ENCODE peak calls at places on chromosome 4, in six cellular contexts. One of them, this sample, is unnamed.

GRCh38 chr4:103098746-103099421 is 750 bp downstream of the BDH2 start:
- DNase-seq in posterior cingulate gyrus: no peak
- DNase-seq in NCI-H2081: no peak
- DNase-seq in CD4-positive, CD25-positive, alpha-beta regulatory T cell: no peak
- DNase-seq in GM13976: no peak
- DNase-seq in GDM1: no peak
- DNase-seq in this sample: no peak

GRCh38 chr4:30727409-30727808 is 7.2 kb downstream of the PCDH7 start:
- DNase-seq in GM13976: no peak
- DNase-seq in posterior cingulate gyrus: no peak
- DNase-seq in GDM1: no peak
- DNase-seq in CD4-positive, CD25-positive, alpha-beta regulatory T cell: no peak
- DNase-seq in NCI-H2081: no peak
- DNase-seq in this sample: no peak

GRCh38 chr4:73687414-73687813 is 53.0 kb upstream of the CXCL8 start:
- DNase-seq in CD4-positive, CD25-positive, alpha-beta regulatory T cell: no peak
- DNase-seq in NCI-H2081: no peak
- DNase-seq in posterior cingulate gyrus: no peak
- DNase-seq in GM13976: no peak
- DNase-seq in GDM1: no peak
- DNase-seq in this sample: no peak

GRCh38 chr4:41258783-41259182 is 2.1 kb downstream of the UCHL1 start:
- DNase-seq in GM13976: no peak
- DNase-seq in posterior cingulate gyrus: peak; percentile 53
- DNase-seq in CD4-positive, CD25-positive, alpha-beta regulatory T cell: no peak
- DNase-seq in GDM1: no peak
- DNase-seq in NCI-H2081: peak; percentile 45
- DNase-seq in this sample: no peak

GRCh38 chr4:17385403-17385802 is 126.5 kb downstream of the QDPR start:
- DNase-seq in CD4-positive, CD25-positive, alpha-beta regulatory T cell: no peak
- DNase-seq in NCI-H2081: no peak
- DNase-seq in GDM1: no peak
- DNase-seq in GM13976: peak; percentile 22
- DNase-seq in posterior cingulate gyrus: no peak
- DNase-seq in this sample: no peak

GRCh38 chr4:152074573-152074972 is 313.8 kb upstream of the GATB start:
- DNase-seq in CD4-positive, CD25-positive, alpha-beta regulatory T cell: no peak
- DNase-seq in NCI-H2081: no peak
- DNase-seq in GM13976: no peak
- DNase-seq in posterior cingulate gyrus: no peak
- DNase-seq in GDM1: no peak
- DNase-seq in this sample: no peak

GRCh38 chr4:3344596-3344995 is 51.8 kb downstream of the RGS12 start:
- DNase-seq in posterior cingulate gyrus: no peak
- DNase-seq in CD4-positive, CD25-positive, alpha-beta regulatory T cell: no peak
- DNase-seq in GDM1: no peak
- DNase-seq in NCI-H2081: no peak
- DNase-seq in GM13976: no peak
- DNase-seq in this sample: no peak

GRCh38 chr4:151743128-151743854 is 17.5 kb downstream of the GATB start:
- DNase-seq in posterior cingulate gyrus: no peak
- DNase-seq in GM13976: peak; percentile 45
- DNase-seq in CD4-positive, CD25-positive, alpha-beta regulatory T cell: no peak
- DNase-seq in NCI-H2081: no peak
- DNase-seq in GDM1: no peak
- DNase-seq in this sample: no peak

GRCh38 chr4:138981930-138982390 is 33.6 kb upstream of the NOCT start:
- DNase-seq in GM13976: no peak
- DNase-seq in GDM1: no peak
- DNase-seq in NCI-H2081: no peak
- DNase-seq in CD4-positive, CD25-positive, alpha-beta regulatory T cell: no peak
- DNase-seq in posterior cingulate gyrus: no peak
- DNase-seq in this sample: no peak

GRCh38 chr4:146545102-146545501 is 23.4 kb upstream of the SLC10A7 start:
- DNase-seq in NCI-H2081: no peak
- DNase-seq in CD4-positive, CD25-positive, alpha-beta regulatory T cell: no peak
- DNase-seq in posterior cingulate gyrus: no peak
- DNase-seq in GM13976: peak; percentile 38
- DNase-seq in GDM1: no peak
- DNase-seq in this sample: no peak

GRCh38 chr4:67659065-67659464 is 41.9 kb downstream of the UBA6 start:
- DNase-seq in CD4-positive, CD25-positive, alpha-beta regulatory T cell: no peak
- DNase-seq in posterior cingulate gyrus: no peak
- DNase-seq in GDM1: no peak
- DNase-seq in GM13976: no peak
- DNase-seq in NCI-H2081: no peak
- DNase-seq in this sample: no peak

GRCh38 chr4:185215261-185215660 is 5.9 kb downstream of the SNX25 start:
- DNase-seq in GDM1: no peak
- DNase-seq in CD4-positive, CD25-positive, alpha-beta regulatory T cell: no peak
- DNase-seq in posterior cingulate gyrus: no peak
- DNase-seq in GM13976: no peak
- DNase-seq in NCI-H2081: no peak
- DNase-seq in this sample: no peak

GRCh38 chr4:170190265-170190664 is 100.5 kb upstream of the AADAT start:
- DNase-seq in GDM1: no peak
- DNase-seq in GM13976: no peak
- DNase-seq in CD4-positive, CD25-positive, alpha-beta regulatory T cell: no peak
- DNase-seq in NCI-H2081: no peak
- DNase-seq in posterior cingulate gyrus: no peak
- DNase-seq in this sample: no peak

GRCh38 chr4:152356428-152357034 is 179.4 kb downstream of the FBXW7 start:
- DNase-seq in NCI-H2081: no peak
- DNase-seq in posterior cingulate gyrus: no peak
- DNase-seq in GM13976: no peak
- DNase-seq in CD4-positive, CD25-positive, alpha-beta regulatory T cell: no peak
- DNase-seq in GDM1: no peak
- DNase-seq in this sample: no peak

GRCh38 chr4:149914521-149915115 is 99.0 kb upstream of the IQCM start:
- DNase-seq in posterior cingulate gyrus: no peak
- DNase-seq in GDM1: no peak
- DNase-seq in NCI-H2081: peak; percentile 30
- DNase-seq in CD4-positive, CD25-positive, alpha-beta regulatory T cell: no peak
- DNase-seq in GM13976: peak; percentile 60
- DNase-seq in this sample: no peak

GRCh38 chr4:157204634-157205244 is 15.8 kb upstream of the GRIA2 start:
- DNase-seq in GM13976: peak; percentile 57
- DNase-seq in CD4-positive, CD25-positive, alpha-beta regulatory T cell: no peak
- DNase-seq in posterior cingulate gyrus: no peak
- DNase-seq in GDM1: no peak
- DNase-seq in NCI-H2081: no peak
- DNase-seq in this sample: peak; percentile 6

GRCh38 chr4:182978152-182978827 is 61.1 kb upstream of the DCTD start:
- DNase-seq in posterior cingulate gyrus: no peak
- DNase-seq in CD4-positive, CD25-positive, alpha-beta regulatory T cell: no peak
- DNase-seq in GDM1: no peak
- DNase-seq in GM13976: no peak
- DNase-seq in NCI-H2081: no peak
- DNase-seq in this sample: no peak

GRCh38 chr4:47933798-47934197 is 19.4 kb upstream of the NFXL1 start:
- DNase-seq in CD4-positive, CD25-positive, alpha-beta regulatory T cell: peak; percentile 56
- DNase-seq in GDM1: peak; percentile 6
- DNase-seq in NCI-H2081: peak; percentile 23
- DNase-seq in GM13976: peak; percentile 37
- DNase-seq in posterior cingulate gyrus: no peak
- DNase-seq in this sample: peak; percentile 27

GRCh38 chr4:144562019-144562740 is 83.8 kb upstream of the HHIP start:
- DNase-seq in GM13976: no peak
- DNase-seq in GDM1: no peak
- DNase-seq in CD4-positive, CD25-positive, alpha-beta regulatory T cell: no peak
- DNase-seq in NCI-H2081: no peak
- DNase-seq in posterior cingulate gyrus: no peak
- DNase-seq in this sample: no peak

GRCh38 chr4:98838977-98839618 is 89.8 kb downstream of the EIF4E start:
- DNase-seq in posterior cingulate gyrus: no peak
- DNase-seq in GM13976: no peak
- DNase-seq in NCI-H2081: no peak
- DNase-seq in GDM1: no peak
- DNase-seq in CD4-positive, CD25-positive, alpha-beta regulatory T cell: no peak
- DNase-seq in this sample: no peak

GRCh38 chr4:98260047-98260578 is 1.1 kb upstream of the RAP1GDS1 start:
- DNase-seq in CD4-positive, CD25-positive, alpha-beta regulatory T cell: peak; percentile 41
- DNase-seq in posterior cingulate gyrus: peak; percentile 40
- DNase-seq in NCI-H2081: no peak
- DNase-seq in GDM1: no peak
- DNase-seq in GM13976: no peak
- DNase-seq in this sample: peak; percentile 28

GRCh38 chr4:145734576-145735329 is 54.8 kb downstream of the C4orf51 start:
- DNase-seq in CD4-positive, CD25-positive, alpha-beta regulatory T cell: no peak
- DNase-seq in GM13976: peak; percentile 49
- DNase-seq in posterior cingulate gyrus: no peak
- DNase-seq in NCI-H2081: no peak
- DNase-seq in GDM1: no peak
- DNase-seq in this sample: no peak

GRCh38 chr4:60089546-60090273 is 1110.4 kb upstream of the ADGRL3 start:
- DNase-seq in NCI-H2081: no peak
- DNase-seq in CD4-positive, CD25-positive, alpha-beta regulatory T cell: no peak
- DNase-seq in GM13976: no peak
- DNase-seq in posterior cingulate gyrus: no peak
- DNase-seq in GDM1: no peak
- DNase-seq in this sample: no peak

GRCh38 chr4:2662598-2662997 is 93.5 kb downstream of the TNIP2 start:
- DNase-seq in NCI-H2081: no peak
- DNase-seq in CD4-positive, CD25-positive, alpha-beta regulatory T cell: no peak
- DNase-seq in GM13976: no peak
- DNase-seq in GDM1: no peak
- DNase-seq in posterior cingulate gyrus: no peak
- DNase-seq in this sample: no peak

GRCh38 chr4:52572936-52573485 is 86.1 kb downstream of the USP46 start:
- DNase-seq in CD4-positive, CD25-positive, alpha-beta regulatory T cell: no peak
- DNase-seq in posterior cingulate gyrus: no peak
- DNase-seq in GDM1: no peak
- DNase-seq in NCI-H2081: no peak
- DNase-seq in GM13976: no peak
- DNase-seq in this sample: no peak

GRCh38 chr4:24857996-24858395 is 54.8 kb downstream of the CCDC149 start:
- DNase-seq in GM13976: no peak
- DNase-seq in NCI-H2081: no peak
- DNase-seq in posterior cingulate gyrus: no peak
- DNase-seq in CD4-positive, CD25-positive, alpha-beta regulatory T cell: no peak
- DNase-seq in GDM1: no peak
- DNase-seq in this sample: no peak

GRCh38 chr4:174554329-174554728 is 32.0 kb upstream of the HPGD start:
- DNase-seq in posterior cingulate gyrus: no peak
- DNase-seq in GDM1: no peak
- DNase-seq in CD4-positive, CD25-positive, alpha-beta regulatory T cell: no peak
- DNase-seq in GM13976: no peak
- DNase-seq in NCI-H2081: no peak
- DNase-seq in this sample: no peak

GRCh38 chr4:186792994-186793393 is 69.3 kb upstream of the FAT1 start:
- DNase-seq in GM13976: no peak
- DNase-seq in CD4-positive, CD25-positive, alpha-beta regulatory T cell: no peak
- DNase-seq in NCI-H2081: no peak
- DNase-seq in posterior cingulate gyrus: no peak
- DNase-seq in GDM1: no peak
- DNase-seq in this sample: no peak

GRCh38 chr4:104596189-104596588 is 101.5 kb upstream of the CXXC4 start:
- DNase-seq in GM13976: no peak
- DNase-seq in NCI-H2081: no peak
- DNase-seq in CD4-positive, CD25-positive, alpha-beta regulatory T cell: no peak
- DNase-seq in GDM1: no peak
- DNase-seq in posterior cingulate gyrus: no peak
- DNase-seq in this sample: no peak

GRCh38 chr4:67468801-67469200 is 76.5 kb downstream of the CENPC start:
- DNase-seq in GDM1: no peak
- DNase-seq in posterior cingulate gyrus: no peak
- DNase-seq in GM13976: no peak
- DNase-seq in CD4-positive, CD25-positive, alpha-beta regulatory T cell: no peak
- DNase-seq in NCI-H2081: no peak
- DNase-seq in this sample: no peak

GRCh38 chr4:123340381-123340701 is 56.3 kb upstream of the SPRY1 start:
- DNase-seq in NCI-H2081: no peak
- DNase-seq in GDM1: no peak
- DNase-seq in GM13976: no peak
- DNase-seq in posterior cingulate gyrus: no peak
- DNase-seq in CD4-positive, CD25-positive, alpha-beta regulatory T cell: no peak
- DNase-seq in this sample: no peak

GRCh38 chr4:118941149-118941548 is 52.5 kb downstream of the SYNPO2 start:
- DNase-seq in NCI-H2081: no peak
- DNase-seq in posterior cingulate gyrus: no peak
- DNase-seq in GM13976: no peak
- DNase-seq in GDM1: no peak
- DNase-seq in CD4-positive, CD25-positive, alpha-beta regulatory T cell: no peak
- DNase-seq in this sample: no peak

GRCh38 chr4:20393486-20394100 is 141.9 kb downstream of the SLIT2 start:
- DNase-seq in NCI-H2081: peak; percentile 61
- DNase-seq in CD4-positive, CD25-positive, alpha-beta regulatory T cell: no peak
- DNase-seq in GM13976: no peak
- DNase-seq in posterior cingulate gyrus: no peak
- DNase-seq in GDM1: no peak
- DNase-seq in this sample: no peak

GRCh38 chr4:141019772-141020171 is 113.5 kb downstream of the RNF150 start:
- DNase-seq in posterior cingulate gyrus: no peak
- DNase-seq in GM13976: no peak
- DNase-seq in CD4-positive, CD25-positive, alpha-beta regulatory T cell: no peak
- DNase-seq in NCI-H2081: no peak
- DNase-seq in GDM1: no peak
- DNase-seq in this sample: no peak

GRCh38 chr4:104938624-104939023 is 208.1 kb upstream of the TET2 start:
- DNase-seq in GDM1: no peak
- DNase-seq in NCI-H2081: no peak
- DNase-seq in CD4-positive, CD25-positive, alpha-beta regulatory T cell: peak; percentile 19
- DNase-seq in posterior cingulate gyrus: no peak
- DNase-seq in GM13976: no peak
- DNase-seq in this sample: no peak

GRCh38 chr4:140071806-140072205 is 82.2 kb downstream of the MAML3 start:
- DNase-seq in NCI-H2081: no peak
- DNase-seq in GM13976: peak; percentile 42
- DNase-seq in posterior cingulate gyrus: no peak
- DNase-seq in GDM1: peak; percentile 80
- DNase-seq in CD4-positive, CD25-positive, alpha-beta regulatory T cell: peak; percentile 63
- DNase-seq in this sample: peak; percentile 46

GRCh38 chr4:151331276-151332042 is 6.1 kb upstream of the SH3D19 start:
- DNase-seq in CD4-positive, CD25-positive, alpha-beta regulatory T cell: no peak
- DNase-seq in GM13976: no peak
- DNase-seq in GDM1: no peak
- DNase-seq in NCI-H2081: no peak
- DNase-seq in posterior cingulate gyrus: no peak
- DNase-seq in this sample: no peak

GRCh38 chr4:88583643-88584470 is 8.4 kb upstream of the HERC3 start:
- DNase-seq in CD4-positive, CD25-positive, alpha-beta regulatory T cell: no peak
- DNase-seq in GM13976: no peak
- DNase-seq in posterior cingulate gyrus: no peak
- DNase-seq in GDM1: no peak
- DNase-seq in NCI-H2081: no peak
- DNase-seq in this sample: no peak

GRCh38 chr4:3177905-3178304 is 71.1 kb upstream of the MSANTD1 start:
- DNase-seq in NCI-H2081: no peak
- DNase-seq in CD4-positive, CD25-positive, alpha-beta regulatory T cell: no peak
- DNase-seq in GM13976: no peak
- DNase-seq in GDM1: no peak
- DNase-seq in posterior cingulate gyrus: no peak
- DNase-seq in this sample: no peak